ENCODE peak calls at places on chromosomes 13 and 19, in seven cellular contexts. C, A, E, Z, M, D and N are unnamed samples.

GRCh38 chr13:42720116-42720857 is 61.1 kb upstream of the FAM216B start:
- DNase-seq in C (no peak), A (no peak), E (peak; percentile 99), Z (no peak), M (peak; percentile 75), D (peak; percentile 66), N (peak; percentile 56)

GRCh38 chr13:73704587-73704986 is 429.6 kb downstream of the KLF12 start:
- DNase-seq in C (no peak), A (no peak), E (no peak), Z (no peak), M (no peak), D (no peak), N (no peak)

GRCh38 chr19:18063463-18063862 is 23.3 kb downstream of the IL12RB1 start:
- DNase-seq in C (no peak), A (no peak), E (no peak), Z (no peak), M (no peak), D (no peak), N (no peak)

GRCh38 chr19:2706251-2706650 is 3.8 kb upstream of the GNG7 start:
- DNase-seq in C (no peak), A (no peak), E (no peak), Z (no peak), M (no peak), D (no peak), N (no peak)

GRCh38 chr19:34482380-34483250 is 1.1 kb downstream of the WTIP start:
- DNase-seq in C (no peak), A (peak; percentile 49), E (peak; percentile 37), Z (no peak), M (no peak), D (peak; percentile 59), N (no peak)

GRCh38 chr13:50410921-50411712 is 395.9 kb downstream of the KCNRG start:
- DNase-seq in C (no peak), A (no peak), E (peak; percentile 86), Z (no peak), M (no peak), D (peak; percentile 54), N (no peak)

GRCh38 chr19:3403489-3404323 is 37.3 kb downstream of the NFIC start:
- DNase-seq in C (peak; percentile 39), A (peak; percentile 93), E (peak; percentile 97), Z (peak; percentile 88), M (peak; percentile 99), D (no peak), N (peak; percentile 93)

GRCh38 chr13:107518292-107518691 is 697.0 kb downstream of the LIG4 start:
- DNase-seq in C (no peak), A (no peak), E (peak; percentile 48), Z (no peak), M (no peak), D (no peak), N (no peak)

GRCh38 chr13:27334774-27335490 is 64.3 kb downstream of the RASL11A start:
- DNase-seq in C (no peak), A (no peak), E (peak; percentile 90), Z (no peak), M (no peak), D (no peak), N (no peak)

GRCh38 chr13:33610471-33611015 is 207.4 kb upstream of the RFC3 start:
- DNase-seq in C (peak; percentile 37), A (peak; percentile 24), E (no peak), Z (peak; percentile 39), M (no peak), D (no peak), N (no peak)

DNA sequence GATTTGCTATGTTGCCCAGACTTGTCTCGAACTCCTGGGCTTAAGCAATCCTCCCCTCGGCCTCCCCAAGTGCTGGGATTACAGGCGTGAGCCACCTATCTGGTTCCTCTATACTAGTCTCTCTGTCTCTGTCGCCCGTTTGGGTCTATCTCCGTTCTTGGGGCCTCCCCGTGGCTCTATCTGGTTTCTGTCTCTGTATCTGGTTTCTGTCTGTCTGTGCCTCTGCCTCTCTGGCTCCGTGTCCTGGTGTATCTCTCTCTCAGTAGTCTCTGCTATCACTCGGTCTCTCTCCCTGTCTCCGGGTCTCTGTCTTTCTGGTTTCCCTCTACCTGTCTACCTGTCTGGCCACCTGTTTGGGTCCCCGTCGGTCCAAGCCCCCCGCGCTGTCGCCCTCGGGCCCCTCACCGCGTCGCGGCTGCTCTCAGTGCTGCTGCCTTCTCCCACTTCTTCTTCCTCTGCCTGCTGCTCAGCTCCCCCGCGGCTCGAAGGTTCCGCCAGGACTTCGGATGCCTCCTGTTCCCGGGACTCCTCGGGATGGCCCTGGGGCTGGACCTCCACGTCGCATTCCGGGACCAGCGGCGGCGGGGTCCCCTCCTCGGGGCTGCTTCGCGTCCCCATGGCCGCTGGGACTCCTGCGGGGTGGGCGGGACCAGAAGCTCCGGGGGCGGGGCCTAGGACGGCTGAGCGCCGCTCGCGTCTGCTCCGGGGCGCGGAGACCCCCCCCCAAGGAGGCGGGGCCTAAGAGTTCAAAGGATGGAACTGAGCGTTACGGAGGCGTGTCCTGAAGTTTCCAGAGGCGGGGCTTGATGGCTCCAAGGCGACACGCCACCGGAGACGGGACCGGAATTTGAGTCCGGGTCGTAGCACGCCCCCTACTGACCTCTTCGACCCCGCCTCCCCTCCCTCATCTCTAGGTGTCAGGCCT is 783 bp downstream of the PHLDB3 start:
- DNase-seq in C (peak; percentile 100), A (peak; percentile 98), E (peak; percentile 84), Z (peak; percentile 99), M (peak; percentile 98), D (peak; percentile 95), N (peak; percentile 98)
- TF ChIP-seq POLR2A in C (no peak), A (peak; percentile 46), E (peak; percentile 60), Z (peak; percentile 90), M (peak; percentile 48), D (no peak), N (peak; percentile 56)

DNA sequence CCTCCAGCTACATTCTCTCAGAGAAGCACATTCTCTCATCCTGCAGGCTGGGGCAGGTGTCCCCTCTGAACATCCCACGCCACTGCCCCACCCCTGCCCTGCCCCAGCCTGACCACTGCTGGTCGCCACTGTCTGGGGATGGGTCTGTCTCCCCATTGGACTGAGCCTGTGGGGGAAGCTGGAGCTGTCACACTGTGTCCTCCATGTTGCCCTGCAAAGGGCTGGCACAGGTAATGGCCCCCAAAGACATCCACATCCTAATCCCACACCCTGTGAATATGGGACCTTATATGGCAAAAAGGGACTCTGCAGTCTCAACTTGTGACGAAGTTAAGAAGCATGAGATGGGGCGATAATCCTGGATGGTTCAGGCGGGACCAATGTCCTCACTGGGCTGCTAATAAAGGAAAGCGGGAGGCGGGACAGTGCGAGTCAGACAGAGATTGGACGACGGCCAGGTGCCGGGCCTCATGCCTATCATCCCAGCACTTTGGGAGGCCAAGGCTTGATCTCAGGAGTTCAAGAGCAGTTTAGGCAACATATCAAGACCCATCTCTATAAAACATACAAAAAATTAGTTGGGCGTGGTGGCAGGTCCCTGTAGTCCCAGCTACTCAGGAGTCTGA is 9.1 kb downstream of the AP2S1 start:
- DNase-seq in C (no peak), A (no peak), E (peak; percentile 52), Z (peak; percentile 67), M (no peak), D (no peak), N (peak; percentile 60)
- TF ChIP-seq POLR2A in C (no peak), A (no peak), E (no peak), Z (no peak), M (no peak), D (no peak), N (no peak)

GRCh38 chr19:48196933-48197665 is 26.6 kb downstream of the ZSWIM9 start:
- DNase-seq in C (no peak), A (no peak), E (no peak), Z (no peak), M (no peak), D (no peak), N (no peak)
- TF ChIP-seq POLR2A in C (no peak), A (no peak), E (no peak), Z (no peak), M (no peak), D (no peak), N (no peak)

DNA sequence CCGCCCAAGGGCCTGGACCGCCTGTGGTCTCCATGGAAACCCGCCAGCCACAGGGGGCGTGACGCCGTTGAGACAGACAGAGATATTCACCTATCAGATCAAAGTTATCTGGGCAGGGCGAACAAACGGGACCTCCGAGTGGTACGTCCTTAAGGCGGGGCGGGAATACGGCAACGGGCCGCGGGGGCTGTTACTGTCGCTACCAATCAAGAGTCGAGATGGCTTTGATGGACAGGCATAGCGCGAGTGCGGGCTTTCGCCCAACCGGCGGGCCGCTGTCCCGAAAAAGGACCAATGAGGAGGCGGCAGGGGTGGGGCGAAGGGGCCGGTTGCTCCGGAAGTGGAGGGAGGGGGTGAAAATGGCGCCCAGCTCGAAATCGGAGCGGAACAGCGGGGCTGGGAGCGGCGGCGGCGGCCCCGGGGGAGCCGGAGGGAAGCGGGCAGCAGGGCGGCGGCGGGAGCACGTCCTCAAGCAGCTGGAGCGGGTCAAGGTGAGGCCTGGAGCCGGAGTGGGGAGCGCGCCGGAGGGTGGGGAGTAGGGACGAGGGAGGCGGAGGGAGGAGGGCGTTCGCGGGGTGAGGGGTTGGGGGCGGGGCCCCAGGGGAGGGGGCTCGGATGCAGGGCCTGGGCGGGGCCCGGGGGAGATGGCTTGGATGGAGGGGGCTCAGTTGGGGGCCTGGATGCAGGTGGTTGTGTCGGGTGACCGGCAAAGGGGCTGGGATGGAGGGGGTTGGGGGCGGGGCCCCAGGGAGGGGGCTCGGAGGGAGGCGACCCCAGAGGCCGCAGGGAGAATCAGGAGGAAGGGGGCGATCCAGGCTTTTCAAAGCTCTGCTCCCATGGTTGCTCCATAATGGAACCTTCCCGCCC is at the start of gene DCAF15:
- DNase-seq in C (peak; percentile 99), A (peak; percentile 99), E (peak; percentile 99), Z (peak; percentile 100), M (peak; percentile 100), D (peak; percentile 98), N (peak; percentile 99)
- TF ChIP-seq POLR2A in C (peak; percentile 58), A (peak; percentile 37), E (peak; percentile 47), Z (peak; percentile 66), M (no peak), D (peak; percentile 45), N (peak; percentile 48)

GRCh38 chr13:94617389-94618000 is 15.8 kb downstream of the GPR180 start:
- DNase-seq in C (no peak), A (no peak), E (no peak), Z (no peak), M (no peak), D (no peak), N (no peak)
- TF ChIP-seq POLR2A in C (no peak), A (no peak), E (no peak), Z (no peak), M (no peak), D (no peak), N (no peak)

GRCh38 chr19:29269641-29270040 is 56.7 kb upstream of the UQCRFS1 start:
- DNase-seq in C (no peak), A (no peak), E (no peak), Z (no peak), M (peak; percentile 56), D (no peak), N (no peak)
- TF ChIP-seq POLR2A in C (no peak), A (no peak), E (no peak), Z (no peak), M (no peak), D (no peak), N (no peak)

GRCh38 chr19:40690699-40691420 is 409 bp upstream of the NUMBL start:
- DNase-seq in C (peak; percentile 97), A (peak; percentile 95), E (peak; percentile 86), Z (peak; percentile 96), M (peak; percentile 98), D (peak; percentile 100), N (peak; percentile 94)
- TF ChIP-seq POLR2A in C (no peak), A (peak; percentile 39), E (no peak), Z (peak; percentile 22), M (peak; percentile 19), D (peak; percentile 79), N (no peak)

GRCh38 chr19:41734156-41734555 is 21.2 kb upstream of the CEACAM6 start:
- DNase-seq in C (no peak), A (no peak), E (no peak), Z (no peak), M (no peak), D (no peak), N (no peak)
- TF ChIP-seq POLR2A in C (no peak), A (no peak), E (no peak), Z (no peak), M (no peak), D (no peak), N (no peak)